ENCODE peak calls at places on chromosomes 6 and 20, in seven cellular contexts. I is H1, Z is K562, N is SK-N-SH, S is HepG2, P is HCT116, A is GM12878. W is an unnamed sample.

GRCh38 chr6:34953084-34954025 is 64.3 kb downstream of the ANKS1A start:
- DNase-seq in I (no peak), Z (no peak), N (no peak), S (peak), P (peak), A (no peak), W (peak)

GRCh38 chr20:4592316-4593148 is 129.2 kb upstream of the PRND start:
- DNase-seq in I (peak), Z (peak), N (peak), S (peak), P (no peak), A (no peak), W (peak)

GRCh38 chr6:22737331-22737730 is 168.0 kb downstream of the HDGFL1 start:
- DNase-seq in I (peak), Z (no peak), N (no peak), S (no peak), P (peak), A (peak), W (peak)

GRCh38 chr6:93894521-93894920 is 475.2 kb upstream of the EPHA7 start:
- DNase-seq in I (no peak), Z (no peak), N (no peak), S (no peak), P (no peak), A (no peak), W (no peak)

GRCh38 chr6:156779206-156780116 is 2.3 kb downstream of the ARID1B start:
- DNase-seq in I (peak), Z (peak), N (peak), S (peak), P (no peak), A (no peak), W (no peak)

GRCh38 chr20:37686762-37687477 is 6.9 kb upstream of the CTNNBL1 start:
- DNase-seq in I (no peak), Z (no peak), N (no peak), S (no peak), P (no peak), A (no peak), W (no peak)

GRCh38 chr6:161548713-161549112 is 274.9 kb upstream of the AGPAT4 start:
- DNase-seq in I (no peak), Z (no peak), N (no peak), S (no peak), P (no peak), A (no peak), W (no peak)

GRCh38 chr6:110681543-110682459 is 133.5 kb downstream of the CDK19 start:
- DNase-seq in I (no peak), Z (no peak), N (no peak), S (peak), P (no peak), A (no peak), W (no peak)

GRCh38 chr6:8814440-8815000 is 379.2 kb upstream of the SLC35B3 start:
- DNase-seq in I (no peak), Z (no peak), N (no peak), S (no peak), P (no peak), A (no peak), W (no peak)

GRCh38 chr6:73062837-73063236 is 162.5 kb downstream of the KHDC1L start:
- DNase-seq in I (no peak), Z (no peak), N (no peak), S (no peak), P (no peak), A (no peak), W (no peak)

GRCh38 chr6:93968126-93968525 is 548.8 kb upstream of the EPHA7 start:
- DNase-seq in I (no peak), Z (no peak), N (no peak), S (no peak), P (no peak), A (no peak), W (peak)

GRCh38 chr6:2858678-2859324 is 17.1 kb upstream of the SERPINB1 start:
- DNase-seq in I (no peak), Z (peak), N (no peak), S (no peak), P (no peak), A (no peak), W (no peak)

GRCh38 chr6:16064687-16065086 is 64.2 kb upstream of the MYLIP start:
- DNase-seq in I (peak), Z (no peak), N (no peak), S (no peak), P (no peak), A (no peak), W (no peak)

GRCh38 chr6:143531720-143532504 is 20.4 kb upstream of the FUCA2 start:
- DNase-seq in I (no peak), Z (no peak), N (no peak), S (no peak), P (no peak), A (no peak), W (no peak)

GRCh38 chr6:118485601-118486550 is 62.2 kb upstream of the PLN start:
- DNase-seq in I (no peak), Z (no peak), N (no peak), S (no peak), P (no peak), A (peak), W (no peak)

GRCh38 chr20:51481311-51481997 is 61.1 kb downstream of the NFATC2 start:
- DNase-seq in I (no peak), Z (no peak), N (no peak), S (no peak), P (no peak), A (no peak), W (no peak)

GRCh38 chr20:17933711-17934110 is 34.9 kb downstream of the SNX5 start:
- DNase-seq in I (no peak), Z (no peak), N (no peak), S (peak), P (no peak), A (no peak), W (no peak)

GRCh38 chr6:13186861-13187260 is 141.5 kb downstream of the TBC1D7 start:
- DNase-seq in I (no peak), Z (no peak), N (no peak), S (no peak), P (no peak), A (no peak), W (no peak)

GRCh38 chr6:12010635-12011275 is 1.4 kb upstream of the HIVEP1 start:
- DNase-seq in I (peak), Z (peak), N (peak), S (no peak), P (no peak), A (no peak), W (no peak)

GRCh38 chr6:28789553-28790083 is 134.2 kb downstream of the TRIM27 start:
- DNase-seq in I (peak), Z (peak), N (no peak), S (peak), P (peak), A (no peak), W (no peak)

GRCh38 chr20:45104786-45105185 is 3.9 kb upstream of the KCNS1 start:
- DNase-seq in I (no peak), Z (no peak), N (no peak), S (no peak), P (no peak), A (no peak), W (no peak)

GRCh38 chr6:44050872-44051421 is 76.3 kb downstream of the MRPL14 start:
- DNase-seq in I (no peak), Z (no peak), N (peak), S (no peak), P (no peak), A (no peak), W (peak)

GRCh38 chr20:36322131-36322530 is 16.0 kb downstream of the DLGAP4 start:
- DNase-seq in I (no peak), Z (no peak), N (no peak), S (no peak), P (no peak), A (no peak), W (no peak)

GRCh38 chr6:42970859-42971612 is 7.9 kb downstream of the PEX6 start:
- DNase-seq in I (no peak), Z (peak), N (no peak), S (peak), P (no peak), A (no peak), W (no peak)

GRCh38 chr6:111943723-111944122 is 70.5 kb upstream of the FYN start:
- DNase-seq in I (no peak), Z (no peak), N (no peak), S (no peak), P (no peak), A (no peak), W (no peak)

GRCh38 chr6:119979862-119980261 is 630.3 kb upstream of the MAN1A1 start:
- DNase-seq in I (no peak), Z (no peak), N (no peak), S (peak), P (peak), A (no peak), W (no peak)

GRCh38 chr20:54573838-54574237 is 98.4 kb downstream of the DOK5 start:
- DNase-seq in I (no peak), Z (no peak), N (no peak), S (no peak), P (no peak), A (no peak), W (no peak)

GRCh38 chr6:7050911-7051779 is 56.6 kb upstream of the RREB1 start:
- DNase-seq in I (peak), Z (no peak), N (no peak), S (no peak), P (no peak), A (no peak), W (peak)

GRCh38 chr6:144411506-144412165 is 126.5 kb downstream of the UTRN start:
- DNase-seq in I (no peak), Z (no peak), N (no peak), S (no peak), P (no peak), A (no peak), W (no peak)

GRCh38 chr6:56145616-56146015 is 101.8 kb downstream of the COL21A1 start:
- DNase-seq in I (no peak), Z (no peak), N (no peak), S (no peak), P (no peak), A (no peak), W (no peak)

GRCh38 chr20:7748624-7749023 is 191.6 kb downstream of the HAO1 start:
- DNase-seq in I (no peak), Z (no peak), N (no peak), S (no peak), P (no peak), A (no peak), W (no peak)

GRCh38 chr6:91879346-91879995 is 1292.6 kb upstream of the MAP3K7 start:
- DNase-seq in I (no peak), Z (no peak), N (no peak), S (no peak), P (no peak), A (no peak), W (no peak)

GRCh38 chr6:6806793-6807518 is 218.4 kb downstream of the LY86 start:
- DNase-seq in I (no peak), Z (peak), N (no peak), S (no peak), P (no peak), A (no peak), W (no peak)

GRCh38 chr6:71533939-71534379 is 245.3 kb downstream of the OGFRL1 start:
- DNase-seq in I (no peak), Z (peak), N (peak), S (peak), P (peak), A (no peak), W (peak)

GRCh38 chr6:120328521-120328920 is 979.0 kb upstream of the MAN1A1 start:
- DNase-seq in I (no peak), Z (no peak), N (no peak), S (no peak), P (no peak), A (no peak), W (no peak)

GRCh38 chr6:41936073-41936837 is 5.4 kb downstream of the CCND3 start:
- DNase-seq in I (peak), Z (peak), N (peak), S (peak), P (peak), A (peak), W (peak)

GRCh38 chr6:167337675-167338449 is 13.0 kb downstream of the TTLL2 start:
- DNase-seq in I (no peak), Z (peak), N (no peak), S (no peak), P (no peak), A (no peak), W (no peak)

GRCh38 chr6:44381739-44382138 is 5.8 kb upstream of the CDC5L start:
- DNase-seq in I (no peak), Z (no peak), N (no peak), S (peak), P (no peak), A (no peak), W (peak)

GRCh38 chr6:161228911-161229591 is 44.8 kb downstream of the AGPAT4 start:
- DNase-seq in I (no peak), Z (no peak), N (no peak), S (no peak), P (no peak), A (no peak), W (no peak)

GRCh38 chr20:32438331-32438858 is 80.3 kb downstream of the ASXL1 start:
- DNase-seq in I (no peak), Z (no peak), N (no peak), S (no peak), P (no peak), A (no peak), W (no peak)

GRCh38 chr20:32437391-32438074 is 79.4 kb downstream of the ASXL1 start:
- DNase-seq in I (no peak), Z (no peak), N (peak), S (peak), P (no peak), A (no peak), W (no peak)

GRCh38 chr20:32440069-32440757 is 82.1 kb downstream of the ASXL1 start:
- DNase-seq in I (no peak), Z (no peak), N (no peak), S (no peak), P (no peak), A (no peak), W (no peak)

GRCh38 chr20:32440758-32441078 is 82.6 kb downstream of the ASXL1 start:
- DNase-seq in I (no peak), Z (no peak), N (no peak), S (no peak), P (no peak), A (no peak), W (no peak)

GRCh38 chr20:32439132-32439829 is 81.2 kb downstream of the ASXL1 start:
- DNase-seq in I (no peak), Z (no peak), N (no peak), S (no peak), P (no peak), A (no peak), W (no peak)
- TF ChIP-seq JUND in I (no peak), Z (no peak), N (no peak), S (no peak), P (no peak), A (no peak), W (no peak)

DNA sequence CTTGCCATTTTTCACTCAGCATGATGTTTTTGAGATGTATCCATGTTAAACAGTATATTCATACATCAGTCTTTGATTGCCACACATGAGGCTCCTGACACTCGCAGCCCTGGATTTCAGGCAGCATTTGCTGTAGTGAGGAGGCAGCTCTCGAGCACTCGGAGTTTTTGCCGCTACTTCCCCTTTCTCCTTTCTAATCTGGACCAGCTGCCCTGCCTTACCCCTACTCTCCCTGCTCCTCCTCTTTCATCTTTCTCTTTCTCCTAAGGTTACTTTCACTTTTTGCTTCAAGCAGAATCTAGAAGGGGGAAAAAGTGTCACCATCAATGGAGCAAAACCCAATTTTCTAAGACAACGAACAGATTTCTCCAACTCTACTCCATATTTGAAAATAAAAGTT is 5.9 kb upstream of the CST3 start:
- DNase-seq in I (no peak), Z (no peak), N (no peak), S (no peak), P (no peak), A (no peak), W (no peak)
- TF ChIP-seq JUND in I (no peak), Z (no peak), N (no peak), S (no peak), P (no peak), A (no peak), W (no peak)

GRCh38 chr20:57709823-57710799 is at the start of gene PMEPA1:
- DNase-seq in I (peak), Z (peak), N (peak), S (peak), P (peak), A (no peak), W (peak)

GRCh38 chr20:57708694-57709673 is 831 bp downstream of the PMEPA1 start:
- DNase-seq in I (no peak), Z (no peak), N (peak), S (no peak), P (no peak), A (no peak), W (peak)

GRCh38 chr20:57707849-57708693 is 1.7 kb downstream of the PMEPA1 start:
- DNase-seq in I (no peak), Z (no peak), N (no peak), S (no peak), P (no peak), A (no peak), W (no peak)

GRCh38 chr20:57705103-57705899 is 4.5 kb downstream of the PMEPA1 start:
- DNase-seq in I (no peak), Z (no peak), N (no peak), S (no peak), P (no peak), A (no peak), W (no peak)

DNA sequence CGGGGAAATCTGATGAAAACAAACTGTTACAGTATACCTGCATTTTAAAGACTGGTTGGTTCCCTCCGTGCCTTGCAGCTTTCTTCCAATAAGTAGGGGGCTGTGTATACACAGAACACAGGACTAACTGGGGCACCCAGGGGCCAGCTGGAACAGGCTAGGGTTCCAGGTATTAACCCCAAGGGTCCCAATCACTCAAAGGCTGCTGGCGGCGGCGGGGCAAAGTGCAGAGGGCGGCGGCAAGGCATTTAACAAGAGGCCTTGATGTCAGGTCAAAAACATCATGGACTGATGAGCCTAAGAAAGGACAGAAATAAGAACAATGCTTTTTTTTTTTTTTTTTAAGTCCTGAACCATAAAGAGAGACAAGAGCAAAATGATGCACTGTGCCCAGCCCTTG is 2.5 kb downstream of the PMEPA1 start:
- DNase-seq in I (no peak), Z (no peak), N (no peak), S (no peak), P (no peak), A (no peak), W (no peak)
- TF ChIP-seq JUND in I (no peak), Z (no peak), N (no peak), S (no peak), P (no peak), A (no peak), W (no peak)

GRCh38 chr6:153767127-153767526 is 271.9 kb upstream of the OPRM1 start:
- DNase-seq in I (no peak), Z (no peak), N (no peak), S (peak), P (no peak), A (no peak), W (no peak)
- TF ChIP-seq JUND in I (no peak), Z (no peak), N (no peak), S (no peak), P (no peak), A (no peak), W (no peak)

GRCh38 chr6:31860349-31860748 is 2.3 kb downstream of the NEU1 start:
- DNase-seq in I (no peak), Z (no peak), N (no peak), S (no peak), P (no peak), A (no peak), W (no peak)

GRCh38 chr6:31864818-31865204 is 2.2 kb upstream of the NEU1 start:
- DNase-seq in I (no peak), Z (no peak), N (no peak), S (no peak), P (no peak), A (no peak), W (no peak)

GRCh38 chr6:31861919-31862343 is 690 bp downstream of the NEU1 start:
- DNase-seq in I (no peak), Z (no peak), N (peak), S (no peak), P (no peak), A (no peak), W (no peak)

GRCh38 chr6:31861150-31861549 is 1.5 kb downstream of the NEU1 start:
- DNase-seq in I (no peak), Z (no peak), N (no peak), S (no peak), P (no peak), A (no peak), W (no peak)

DNA sequence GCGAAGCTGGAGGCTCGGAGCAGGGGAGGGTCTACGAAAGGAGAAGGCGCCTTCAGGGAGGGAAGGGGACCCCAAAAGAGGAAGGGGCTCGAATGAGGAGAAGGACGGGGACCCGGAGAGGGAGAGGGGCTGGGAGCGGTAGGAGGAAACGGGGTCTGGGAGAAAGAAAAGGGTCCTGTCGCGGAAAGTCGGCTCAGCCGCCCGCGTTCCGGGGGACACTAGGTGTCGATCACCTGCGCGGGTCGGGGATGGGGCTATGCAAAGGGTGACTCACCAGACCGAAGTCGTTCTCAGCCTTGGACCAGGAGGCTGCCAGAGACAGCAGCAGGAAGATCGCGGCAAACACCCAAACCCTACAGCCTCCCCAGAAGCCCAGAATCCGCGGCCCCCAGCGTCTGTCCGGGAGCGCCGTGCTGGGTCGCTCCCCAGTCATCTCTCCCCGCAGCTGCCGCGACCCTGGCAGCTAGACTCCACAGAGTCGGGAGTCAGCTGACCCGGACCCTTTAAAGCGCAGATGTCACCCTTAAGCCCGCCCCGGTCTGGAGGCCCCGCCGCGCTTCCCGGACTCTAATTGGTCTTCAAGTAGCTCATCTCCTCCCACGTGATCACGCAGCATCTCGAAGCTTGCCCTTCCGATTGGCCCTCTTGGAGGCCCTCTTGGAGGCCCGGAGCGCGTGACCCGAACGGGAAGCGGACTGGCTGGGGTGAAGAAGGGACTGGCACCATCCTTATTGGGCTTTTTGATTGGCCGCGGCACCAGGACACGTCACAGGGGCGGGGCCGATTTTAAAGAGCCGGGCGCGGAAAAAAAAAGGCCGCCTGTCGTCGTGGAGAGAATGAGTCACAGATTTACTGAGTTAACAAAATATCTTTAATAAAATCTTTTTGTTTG is at the start of gene NEU1:
- DNase-seq in I (peak), Z (peak), N (peak), S (peak), P (peak), A (peak), W (peak)
- TF ChIP-seq JUND in I (peak), Z (peak), N (no peak), S (no peak), P (peak), A (no peak), W (no peak)